ENCODE peak calls at places on chromosomes 5 and 9, in nine cellular contexts. Z is GM23338, C is PC-9, I is PC-3, T is MM.1S, V is SK-N-SH, K is GM23248, N is HCT116, E is hepatocyte. J is an unnamed sample. For H3K36me3 and H3K9me2, the result is how much of the 10 kb centered on the place peaks cover.

GRCh38 chr9:94922691-94923107 is 196.2 kb downstream of the AOPEP start:
- DNase-seq in K (peak), C (no peak), N (no peak), T (no peak), V (no peak), I (peak), Z (no peak), E (no peak), J (peak)

GRCh38 chr9:124312290-124313265 is 54.8 kb downstream of the NEK6 start:
- DNase-seq in K (no peak), T (no peak), I (no peak), Z (peak), C (no peak), N (no peak), V (peak), E (no peak), J (no peak)

GRCh38 chr9:111163738-111164399 is 125.6 kb upstream of the LPAR1 start:
- DNase-seq in T (no peak), E (no peak), V (no peak), I (no peak), Z (no peak), N (no peak), K (peak), C (no peak), J (no peak)

GRCh38 chr5:37737326-37738056 is 102.3 kb downstream of the GDNF start:
- DNase-seq in I (no peak), T (no peak), K (no peak), N (no peak), C (no peak), V (no peak), E (no peak), Z (peak), J (no peak)

GRCh38 chr5:133967715-133968056 is 739 bp downstream of the C5orf15 start:
- DNase-seq in Z (peak), V (peak), K (peak), I (no peak), E (peak), C (peak), N (no peak), T (no peak), J (no peak)

GRCh38 chr5:126124706-126125345 is 298.4 kb upstream of the GRAMD2B start:
- DNase-seq in C (no peak), K (peak), N (peak), V (no peak), T (no peak), Z (peak), I (peak), E (no peak), J (no peak)

GRCh38 chr9:33924978-33925797 is 108.2 kb downstream of the UBE2R2 start:
- DNase-seq in E (peak), K (peak), T (peak), I (peak), C (no peak), Z (peak), N (peak), V (peak), J (peak)

GRCh38 chr5:59174248-59174844 is 591.5 kb downstream of the RAB3C start:
- DNase-seq in I (peak), K (peak), E (peak), Z (peak), V (peak), N (peak), T (peak), C (peak), J (peak)

GRCh38 chr5:62762503-62762902 is 183.9 kb downstream of the LRRC70 start:
- DNase-seq in T (no peak), N (no peak), K (no peak), Z (no peak), E (no peak), I (no peak), V (no peak), C (no peak), J (no peak)

GRCh38 chr5:141483842-141484241 is 988 bp upstream of the PCDHGC4 start:
- DNase-seq in Z (peak), T (no peak), K (no peak), N (no peak), C (no peak), E (no peak), I (no peak), V (no peak), J (no peak)

GRCh38 chr5:31021181-31021624 is 172.3 kb upstream of the CDH6 start:
- DNase-seq in K (peak), I (peak), V (no peak), Z (no peak), C (no peak), N (no peak), E (peak), T (no peak), J (no peak)

GRCh38 chr5:107043665-107044064 is 627.1 kb downstream of the EFNA5 start:
- DNase-seq in T (no peak), E (no peak), V (no peak), C (no peak), K (no peak), N (no peak), I (no peak), Z (no peak), J (no peak)

GRCh38 chr5:150068961-150069618 is 17.3 kb downstream of the CSF1R start:
- DNase-seq in V (no peak), E (no peak), Z (no peak), N (no peak), I (no peak), K (no peak), C (no peak), T (no peak), J (no peak)

GRCh38 chr9:98494852-98495251 is 213.9 kb downstream of the GABBR2 start:
- DNase-seq in N (no peak), Z (no peak), K (no peak), T (no peak), E (no peak), I (no peak), V (no peak), C (no peak), J (no peak)

GRCh38 chr9:130943780-130944179 is 4.7 kb upstream of the FIBCD1 start:
- DNase-seq in T (no peak), Z (no peak), I (no peak), E (no peak), K (no peak), V (no peak), N (no peak), C (no peak), J (no peak)

GRCh38 chr5:56696900-56697299 is 118.4 kb upstream of the MAP3K1 start:
- DNase-seq in C (no peak), V (no peak), E (peak), Z (no peak), K (peak), I (no peak), T (peak), N (no peak), J (no peak)

GRCh38 chr9:69120380-69121154 is 53.5 kb upstream of the TJP2 start:
- DNase-seq in N (peak), K (no peak), C (peak), E (peak), Z (peak), I (peak), T (no peak), V (no peak), J (peak)

GRCh38 chr5:72281764-72282499 is 38.1 kb downstream of the MRPS27 start:
- DNase-seq in C (no peak), Z (no peak), E (peak), T (no peak), V (peak), K (peak), N (peak), I (no peak), J (no peak)

GRCh38 chr9:123756484-123757106 is 173.3 kb downstream of the DENND1A start:
- DNase-seq in E (no peak), K (no peak), I (no peak), Z (no peak), V (no peak), C (no peak), N (no peak), T (no peak), J (no peak)

GRCh38 chr5:147403659-147404640 is 105.9 kb downstream of the DPYSL3 start:
- DNase-seq in E (peak), N (peak), I (peak), T (peak), V (no peak), Z (no peak), K (peak), C (peak), J (no peak)

GRCh38 chr5:2011481-2012411 is 129.0 kb upstream of the IRX4 start:
- DNase-seq in C (no peak), K (no peak), N (no peak), Z (no peak), I (no peak), E (no peak), T (no peak), V (no peak), J (no peak)

GRCh38 chr5:34474573-34475021 is 181.5 kb upstream of the RAI14 start:
- DNase-seq in E (peak), C (peak), N (peak), T (peak), I (peak), Z (peak), V (peak), K (peak), J (peak)

GRCh38 chr5:4661326-4661725 is 478.8 kb upstream of the ADAMTS16 start:
- DNase-seq in N (no peak), Z (no peak), T (no peak), C (no peak), K (no peak), V (no peak), E (no peak), I (no peak), J (no peak)

GRCh38 chr9:109192732-109193361 is 25.8 kb upstream of the FRRS1L start:
- DNase-seq in I (peak), V (peak), C (peak), N (peak), K (peak), T (no peak), E (peak), Z (peak), J (no peak)

GRCh38 chr5:173159256-173159655 is 14.9 kb downstream of the BNIP1 start:
- DNase-seq in T (no peak), C (no peak), V (no peak), I (no peak), K (no peak), E (no peak), N (no peak), Z (no peak), J (no peak)
- H3K36me3 ChIP-seq in T (under half), C (under half), V (under half), I (under half), K (under half), E (under half), N (under half), Z (under half), J (under half)

GRCh38 chr9:136364942-136365774 is 1.6 kb upstream of the DNLZ start:
- DNase-seq in K (no peak), T (no peak), E (no peak), V (peak), C (no peak), I (no peak), Z (no peak), N (no peak), J (no peak)

GRCh38 chr9:136367296-136368145 is 4.0 kb upstream of the DNLZ start:
- DNase-seq in Z (no peak), T (no peak), N (no peak), K (no peak), E (no peak), I (no peak), C (no peak), V (no peak), J (no peak)

GRCh38 chr9:136368190-136368589 is 4.6 kb upstream of the DNLZ start:
- DNase-seq in V (no peak), E (no peak), N (no peak), T (no peak), Z (no peak), C (no peak), K (no peak), I (no peak), J (no peak)

GRCh38 chr9:136365775-136366223 is 2.3 kb upstream of the DNLZ start:
- DNase-seq in T (no peak), K (no peak), Z (no peak), V (no peak), I (no peak), N (no peak), E (no peak), C (no peak), J (peak)

DNA sequence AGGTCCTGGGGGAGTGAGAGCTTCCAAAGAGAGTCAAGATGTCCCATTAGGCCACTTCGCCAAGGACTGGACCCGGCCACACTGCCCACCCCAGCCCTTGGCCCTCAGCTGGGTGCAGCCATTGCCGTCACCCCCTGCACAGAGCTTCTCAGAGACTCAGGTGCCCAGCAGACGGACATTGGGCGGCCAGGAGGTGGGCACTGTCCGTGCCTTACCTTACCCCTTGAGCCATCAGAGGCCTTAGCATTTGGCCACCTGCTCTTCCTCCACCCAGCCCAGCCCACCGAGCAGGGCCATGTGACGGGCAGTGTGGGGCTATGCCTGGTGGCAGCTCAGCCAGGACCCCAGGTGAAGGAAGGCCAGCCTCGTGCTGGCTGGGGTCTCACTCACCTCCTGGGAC is 3.3 kb upstream of the DNLZ start:
- DNase-seq in Z (no peak), C (no peak), N (no peak), V (no peak), E (no peak), T (no peak), I (no peak), K (no peak), J (no peak)
- H3K9me2 ChIP-seq in Z (under half), C (under half), N (under half), V (under half), E (under half), T (under half), I (under half), K (under half), J (under half)

GRCh38 chr9:91935805-91936204 is 14.2 kb downstream of the ROR2 start:
- DNase-seq in I (no peak), T (no peak), C (no peak), V (peak), E (no peak), N (no peak), K (no peak), Z (no peak), J (no peak)

GRCh38 chr9:91935066-91935729 is 14.8 kb downstream of the ROR2 start:
- DNase-seq in V (no peak), Z (no peak), E (no peak), N (no peak), T (no peak), C (no peak), I (no peak), K (no peak), J (no peak)

GRCh38 chr9:91939953-91940352 is 10.1 kb downstream of the ROR2 start:
- DNase-seq in E (no peak), I (no peak), Z (peak), K (no peak), N (no peak), T (no peak), V (no peak), C (no peak), J (no peak)

GRCh38 chr9:91937031-91937430 is 13.0 kb downstream of the ROR2 start:
- DNase-seq in N (no peak), I (no peak), Z (no peak), C (no peak), E (no peak), V (no peak), K (no peak), T (no peak), J (no peak)

DNA sequence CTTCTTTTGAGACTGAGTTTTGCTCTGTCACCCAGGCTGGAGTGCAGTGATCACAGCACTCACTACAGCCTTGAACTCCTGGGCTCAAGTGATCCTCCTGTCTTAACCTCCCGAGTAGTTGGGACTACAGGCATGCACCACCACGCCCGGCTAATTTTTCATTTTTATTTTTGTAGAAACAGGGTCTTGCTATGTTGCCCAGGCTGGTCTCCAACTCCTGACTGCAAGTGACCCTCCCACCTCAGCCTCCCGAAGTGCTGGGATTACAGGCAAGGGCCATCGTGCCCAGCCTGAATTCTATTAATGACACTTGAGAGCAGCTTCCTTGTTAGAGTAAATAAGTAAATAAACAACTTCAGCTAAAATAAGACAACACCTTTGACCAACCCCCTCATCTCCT is 12.3 kb downstream of the ROR2 start:
- DNase-seq in E (no peak), V (no peak), I (no peak), Z (no peak), T (no peak), C (no peak), N (no peak), K (no peak), J (no peak)
- H3K36me3 ChIP-seq in E (under half), V (under half), I (under half), Z (under half), T (under half), C (under half), N (under half), K (under half), J (under half)

DNA sequence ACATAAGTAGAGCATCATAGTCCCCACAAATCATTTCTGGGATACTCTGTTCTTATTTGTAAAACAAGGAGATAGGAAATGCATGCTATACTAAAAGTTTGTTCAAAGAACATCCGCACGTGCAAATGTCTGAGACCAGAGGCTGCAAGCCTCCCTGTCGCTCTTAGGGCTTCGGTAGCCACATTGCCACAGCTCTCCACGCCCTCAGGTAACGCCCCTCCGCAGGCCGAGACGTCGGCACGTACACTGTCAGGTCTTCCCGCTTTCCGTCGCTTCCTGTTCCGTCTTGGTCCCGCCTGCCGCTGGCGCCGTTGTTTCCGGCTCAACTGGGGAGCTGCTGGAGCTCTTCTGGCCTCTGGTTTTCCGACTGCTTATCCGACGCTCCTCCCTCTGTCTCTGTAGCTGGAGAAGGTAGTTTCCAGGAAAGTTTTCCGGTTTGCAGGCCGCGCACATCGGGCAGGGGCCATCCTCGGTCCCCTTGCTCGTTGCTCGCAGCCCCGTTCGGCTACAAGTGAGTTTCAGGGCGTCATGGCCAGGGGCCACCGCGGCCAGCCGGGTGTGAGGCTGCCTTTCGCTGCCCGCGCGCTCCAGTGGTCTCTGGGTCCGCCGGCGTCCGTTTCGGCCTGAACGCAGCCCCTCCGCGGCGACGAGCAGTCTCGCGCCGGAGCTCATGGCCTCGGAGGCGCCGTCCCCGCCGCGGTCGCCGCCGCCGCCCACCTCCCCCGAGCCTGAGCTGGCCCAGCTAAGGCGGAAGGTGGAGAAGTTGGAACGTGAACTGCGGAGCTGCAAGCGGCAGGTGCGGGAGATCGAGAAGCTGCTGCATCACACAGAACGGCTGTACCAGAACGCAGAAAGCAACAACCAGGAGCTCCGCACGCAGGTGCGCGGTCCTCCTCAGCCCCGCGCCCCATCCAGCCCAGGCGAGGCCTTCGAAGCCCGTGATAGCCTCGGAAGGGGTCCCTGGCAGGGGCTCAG is at the start of gene AGGF1:
- DNase-seq in I (peak), K (peak), C (peak), Z (peak), N (peak), E (peak), V (peak), T (peak), J (peak)
- H3K9me2 ChIP-seq in I (under half), K (under half), C (under half), Z (under half), N (under half), E (under half), V (under half), T (under half), J (under half)

DNA sequence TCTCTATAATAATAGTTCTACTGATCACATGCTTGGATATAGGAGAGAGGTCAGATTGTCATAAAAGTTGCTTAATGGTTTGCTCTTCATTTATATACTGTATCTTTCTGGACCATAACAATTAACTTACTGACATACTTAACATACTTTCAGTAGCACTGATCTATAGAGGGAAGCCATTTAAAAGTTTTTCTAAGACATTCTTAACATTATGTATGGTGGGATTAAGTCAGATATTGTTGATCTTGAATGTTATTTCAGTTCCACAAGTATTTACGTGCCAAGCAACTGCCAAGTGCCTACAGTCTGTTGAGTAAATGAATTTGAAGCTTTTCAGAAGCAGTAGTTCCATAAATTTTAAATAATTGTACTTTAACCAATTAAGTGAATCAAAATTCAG is 68.1 kb downstream of the DENND4C start:
- DNase-seq in K (no peak), T (no peak), V (no peak), N (no peak), I (no peak), Z (no peak), C (no peak), E (no peak), J (no peak)
- H3K36me3 ChIP-seq in K (under half), T (under half), V (under half), N (under half), I (under half), Z (under half), C (under half), E (under half), J (under half)